ENCODE peak calls at places on chromosome 1, in eight cellular contexts. One of them, this sample, is unnamed.

GRCh38 chr1:38120552-38121230 is 74.1 kb upstream of the POU3F1 start:
- DNase-seq in activated CD8-positive, alpha-beta T cell treated with anti-CD3 and anti-CD28 coated beads, Interleukin-2, amount 10 ng/mL, durations not matched to agents 7 days and 5 days: no peak
- DNase-seq in GM20000: no peak
- DNase-seq in cardiac septum: peak; percentile 59
- DNase-seq in GM12865: no peak
- DNase-seq in activated T-helper 1 cell treated with Interleukin-2 at 50 U/mL for 16 hours: no peak
- DNase-seq in Calu3: no peak
- DNase-seq in body of pancreas: no peak
- DNase-seq in this sample: no peak

GRCh38 chr1:223256034-223256433 is 107.9 kb downstream of the SUSD4 start:
- DNase-seq in cardiac septum: no peak
- DNase-seq in Calu3: no peak
- DNase-seq in GM20000: no peak
- DNase-seq in GM12865: no peak
- DNase-seq in activated T-helper 1 cell treated with Interleukin-2 at 50 U/mL for 16 hours: no peak
- DNase-seq in body of pancreas: no peak
- DNase-seq in activated CD8-positive, alpha-beta T cell treated with anti-CD3 and anti-CD28 coated beads, Interleukin-2, amount 10 ng/mL, durations not matched to agents 7 days and 5 days: no peak
- DNase-seq in this sample: no peak

GRCh38 chr1:179883040-179883501 is 986 bp downstream of the TOR1AIP1 start:
- DNase-seq in body of pancreas: no peak
- DNase-seq in Calu3: no peak
- DNase-seq in GM20000: peak; percentile 8
- DNase-seq in activated CD8-positive, alpha-beta T cell treated with anti-CD3 and anti-CD28 coated beads, Interleukin-2, amount 10 ng/mL, durations not matched to agents 7 days and 5 days: peak; percentile 69
- DNase-seq in GM12865: peak; percentile 75
- DNase-seq in activated T-helper 1 cell treated with Interleukin-2 at 50 U/mL for 16 hours: no peak
- DNase-seq in cardiac septum: peak; percentile 75
- DNase-seq in this sample: no peak

GRCh38 chr1:178625695-178626094 is 99.3 kb upstream of the RALGPS2 start:
- DNase-seq in GM20000: no peak
- DNase-seq in Calu3: no peak
- DNase-seq in cardiac septum: no peak
- DNase-seq in activated CD8-positive, alpha-beta T cell treated with anti-CD3 and anti-CD28 coated beads, Interleukin-2, amount 10 ng/mL, durations not matched to agents 7 days and 5 days: no peak
- DNase-seq in activated T-helper 1 cell treated with Interleukin-2 at 50 U/mL for 16 hours: no peak
- DNase-seq in GM12865: no peak
- DNase-seq in body of pancreas: no peak
- DNase-seq in this sample: no peak

GRCh38 chr1:155967410-155968400 is 10.6 kb downstream of the ARHGEF2 start:
- DNase-seq in body of pancreas: no peak
- DNase-seq in Calu3: no peak
- DNase-seq in GM12865: no peak
- DNase-seq in activated T-helper 1 cell treated with Interleukin-2 at 50 U/mL for 16 hours: no peak
- DNase-seq in activated CD8-positive, alpha-beta T cell treated with anti-CD3 and anti-CD28 coated beads, Interleukin-2, amount 10 ng/mL, durations not matched to agents 7 days and 5 days: peak; percentile 50
- DNase-seq in cardiac septum: peak; percentile 83
- DNase-seq in GM20000: no peak
- DNase-seq in this sample: no peak

GRCh38 chr1:205676002-205676401 is 4.3 kb downstream of the SLC45A3 start:
- DNase-seq in cardiac septum: no peak
- DNase-seq in activated CD8-positive, alpha-beta T cell treated with anti-CD3 and anti-CD28 coated beads, Interleukin-2, amount 10 ng/mL, durations not matched to agents 7 days and 5 days: no peak
- DNase-seq in GM20000: no peak
- DNase-seq in body of pancreas: no peak
- DNase-seq in activated T-helper 1 cell treated with Interleukin-2 at 50 U/mL for 16 hours: no peak
- DNase-seq in Calu3: no peak
- DNase-seq in GM12865: no peak
- DNase-seq in this sample: no peak

GRCh38 chr1:154741327-154741726 is 128.8 kb downstream of the KCNN3 start:
- DNase-seq in activated T-helper 1 cell treated with Interleukin-2 at 50 U/mL for 16 hours: no peak
- DNase-seq in GM20000: no peak
- DNase-seq in GM12865: no peak
- DNase-seq in Calu3: no peak
- DNase-seq in activated CD8-positive, alpha-beta T cell treated with anti-CD3 and anti-CD28 coated beads, Interleukin-2, amount 10 ng/mL, durations not matched to agents 7 days and 5 days: no peak
- DNase-seq in cardiac septum: no peak
- DNase-seq in body of pancreas: no peak
- DNase-seq in this sample: no peak

GRCh38 chr1:15472595-15472994 is 3.3 kb upstream of the CELA2B start:
- DNase-seq in GM12865: no peak
- DNase-seq in body of pancreas: no peak
- DNase-seq in activated T-helper 1 cell treated with Interleukin-2 at 50 U/mL for 16 hours: no peak
- DNase-seq in cardiac septum: no peak
- DNase-seq in GM20000: no peak
- DNase-seq in Calu3: no peak
- DNase-seq in activated CD8-positive, alpha-beta T cell treated with anti-CD3 and anti-CD28 coated beads, Interleukin-2, amount 10 ng/mL, durations not matched to agents 7 days and 5 days: no peak
- DNase-seq in this sample: no peak

GRCh38 chr1:51978099-51978498 is 12.4 kb downstream of the RAB3B start:
- DNase-seq in body of pancreas: no peak
- DNase-seq in Calu3: no peak
- DNase-seq in activated T-helper 1 cell treated with Interleukin-2 at 50 U/mL for 16 hours: no peak
- DNase-seq in cardiac septum: no peak
- DNase-seq in activated CD8-positive, alpha-beta T cell treated with anti-CD3 and anti-CD28 coated beads, Interleukin-2, amount 10 ng/mL, durations not matched to agents 7 days and 5 days: no peak
- DNase-seq in GM20000: no peak
- DNase-seq in GM12865: no peak
- DNase-seq in this sample: no peak

GRCh38 chr1:159140474-159140873 is 30.9 kb upstream of the CADM3 start:
- DNase-seq in GM20000: no peak
- DNase-seq in activated CD8-positive, alpha-beta T cell treated with anti-CD3 and anti-CD28 coated beads, Interleukin-2, amount 10 ng/mL, durations not matched to agents 7 days and 5 days: no peak
- DNase-seq in Calu3: no peak
- DNase-seq in GM12865: no peak
- DNase-seq in body of pancreas: no peak
- DNase-seq in activated T-helper 1 cell treated with Interleukin-2 at 50 U/mL for 16 hours: no peak
- DNase-seq in cardiac septum: no peak
- DNase-seq in this sample: no peak

This sample was measured in HFF-Myc.